ENCODE peak calls at places on chromosomes 3 and 15, in nine cellular contexts. R is testis; Q is transverse colon; Y is H1; I is pancreas; W is effector memory CD4-positive, alpha-beta T cell; X is upper lobe of left lung; V is fibroblast of lung; D is suprapubic skin. H is an unnamed sample.
A peak's percentile ranks its signal among the peaks of the same experiment; 100 is the strongest.

GRCh38 chr3:192745150-192745549 is 17.8 kb upstream of the FGF12 start:
- DNase-seq in R (no peak), Q (no peak), Y (no peak), I (no peak), W (no peak), X (no peak), V (no peak), D (no peak), H (no peak)

GRCh38 chr3:50405249-50405648 is 45.9 kb upstream of the TMEM115 start:
- DNase-seq in R (no peak), Q (no peak), Y (peak; percentile 15), I (no peak), W (no peak), X (no peak), V (peak; percentile 12), D (no peak), H (peak; percentile 25)

GRCh38 chr15:83318861-83319415 is 34.5 kb upstream of the BNC1 start:
- DNase-seq in R (peak; percentile 49), Q (no peak), Y (no peak), I (no peak), W (no peak), X (no peak), V (no peak), D (no peak), H (no peak)

GRCh38 chr15:25346371-25346770 is 92.5 kb downstream of the UBE3A start:
- DNase-seq in R (no peak), Q (no peak), Y (no peak), I (no peak), W (no peak), X (no peak), V (no peak), D (no peak), H (no peak)

GRCh38 chr3:151477596-151478375 is 16.9 kb upstream of the IGSF10 start:
- DNase-seq in R (no peak), Q (no peak), Y (no peak), I (no peak), W (no peak), X (no peak), V (peak; percentile 32), D (no peak), H (no peak)

GRCh38 chr15:58393196-58393790 is 38.5 kb upstream of the LIPC start:
- DNase-seq in R (no peak), Q (peak; percentile 52), Y (no peak), I (no peak), W (no peak), X (no peak), V (no peak), D (no peak), H (no peak)

GRCh38 chr3:46006646-46007045 is 11.0 kb upstream of the FYCO1 start:
- DNase-seq in R (no peak), Q (no peak), Y (no peak), I (no peak), W (no peak), X (no peak), V (peak; percentile 81), D (no peak), H (no peak)

GRCh38 chr3:180433172-180433571 is 168.8 kb upstream of the TTC14 start:
- DNase-seq in R (no peak), Q (no peak), Y (no peak), I (no peak), W (no peak), X (no peak), V (no peak), D (no peak), H (no peak)

GRCh38 chr3:81871358-81872152 is 110.1 kb upstream of the GBE1 start:
- DNase-seq in R (no peak), Q (no peak), Y (no peak), I (no peak), W (no peak), X (no peak), V (peak; percentile 15), D (no peak), H (no peak)

GRCh38 chr3:59771760-59772159 is 721.9 kb upstream of the CFAP20DC start:
- DNase-seq in R (no peak), Q (no peak), Y (no peak), I (no peak), W (no peak), X (no peak), V (peak; percentile 61), D (no peak), H (no peak)

GRCh38 chr3:186268616-186269448 is 93.2 kb downstream of the DGKG start:
- DNase-seq in R (no peak), Q (no peak), Y (no peak), I (no peak), W (no peak), X (peak; percentile 46), V (peak; percentile 44), D (no peak), H (peak; percentile 22)

GRCh38 chr3:43997788-43998373 is 243.8 kb upstream of the TOPAZ1 start:
- DNase-seq in R (no peak), Q (no peak), Y (no peak), I (no peak), W (no peak), X (peak; percentile 54), V (peak; percentile 16), D (no peak), H (no peak)

GRCh38 chr3:29955413-29955812 is 651.0 kb upstream of the TGFBR2 start:
- DNase-seq in R (no peak), Q (no peak), Y (no peak), I (no peak), W (no peak), X (no peak), V (no peak), D (no peak), H (no peak)

GRCh38 chr3:190597291-190597690 is 83.4 kb downstream of the IL1RAP start:
- DNase-seq in R (no peak), Q (no peak), Y (no peak), I (no peak), W (no peak), X (no peak), V (no peak), D (no peak), H (no peak)

GRCh38 chr15:60444289-60444912 is 34.5 kb downstream of the ICE2 start:
- DNase-seq in R (no peak), Q (no peak), Y (no peak), I (no peak), W (no peak), X (no peak), V (peak; percentile 71), D (no peak), H (no peak)

GRCh38 chr15:68439506-68439905 is 7.5 kb upstream of the ITGA11 start:
- DNase-seq in R (no peak), Q (no peak), Y (no peak), I (no peak), W (no peak), X (no peak), V (no peak), D (no peak), H (no peak)
- H3K27ac ChIP-seq in R (no peak overlapping the region), Q (no peak overlapping the region), Y (no peak overlapping the region), I (no peak overlapping the region), W (no peak overlapping the region), X (no peak overlapping the region), V (no peak overlapping the region), D (no peak overlapping the region), H (no peak overlapping the region)

GRCh38 chr15:41847206-41847605 is 8.6 kb downstream of the PLA2G4B start:
- DNase-seq in R (no peak), Q (no peak), Y (no peak), I (no peak), W (no peak), X (peak; percentile 61), V (no peak), D (no peak), H (no peak)
- H3K36me3 ChIP-seq in R (no peaks in the 10 kb centered on the region), Q (no peaks in the 10 kb centered on the region), Y (no peaks in the 10 kb centered on the region), I (peaks cover 28% of the 10 kb centered on the region), W (peaks cover 55% of the 10 kb centered on the region), X (peaks cover 36% of the 10 kb centered on the region), V (peaks cover 2% of the 10 kb centered on the region), D (peaks cover 59% of the 10 kb centered on the region), H (peaks cover 7% of the 10 kb centered on the region)

GRCh38 chr3:123781138-123781537 is 103.0 kb downstream of the MYLK start:
- DNase-seq in R (no peak), Q (no peak), Y (no peak), I (no peak), W (no peak), X (no peak), V (no peak), D (no peak), H (no peak)

GRCh38 chr3:123783811-123784210 is 100.3 kb downstream of the MYLK start:
- DNase-seq in R (no peak), Q (peak; percentile 59), Y (no peak), I (no peak), W (no peak), X (no peak), V (no peak), D (no peak), H (no peak)

GRCh38 chr3:123782488-123782887 is 101.6 kb downstream of the MYLK start:
- DNase-seq in R (no peak), Q (no peak), Y (no peak), I (no peak), W (no peak), X (no peak), V (no peak), D (no peak), H (no peak)

GRCh38 chr3:123781571-123782275 is 102.4 kb downstream of the MYLK start:
- DNase-seq in R (no peak), Q (no peak), Y (no peak), I (no peak), W (no peak), X (no peak), V (peak; percentile 65), D (no peak), H (no peak)

DNA sequence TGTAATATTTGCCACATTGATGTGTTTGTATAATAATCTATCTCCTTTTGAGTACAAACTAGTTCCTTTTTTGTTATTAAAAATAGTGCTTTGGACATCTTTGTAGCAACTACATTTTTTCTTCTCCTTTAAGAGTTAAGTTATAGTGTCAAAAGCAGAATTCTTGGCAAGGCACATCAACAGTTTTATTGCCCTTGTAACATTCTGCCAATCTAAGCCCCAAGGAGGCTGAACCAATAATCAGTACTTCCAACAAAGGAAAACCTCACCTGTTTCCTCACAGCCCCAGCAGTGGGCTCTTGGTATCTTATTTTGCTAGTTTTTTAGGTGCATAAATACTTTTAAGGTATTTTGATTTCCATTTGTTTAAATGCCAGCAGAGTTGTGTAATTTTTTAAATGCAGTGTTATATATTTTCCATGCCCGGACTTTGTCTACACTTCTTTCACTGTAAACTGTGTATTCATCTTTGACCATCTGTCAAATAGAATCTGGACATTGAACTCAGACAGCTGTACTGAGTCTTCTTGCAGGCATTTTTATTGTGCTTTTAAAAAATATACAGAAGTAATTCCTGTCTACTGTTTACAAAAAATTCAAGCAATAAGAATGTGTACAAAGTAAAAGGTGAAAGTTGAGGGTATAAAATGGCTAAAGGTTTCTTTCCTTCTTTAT is 100.9 kb downstream of the MYLK start:
- DNase-seq in R (no peak), Q (no peak), Y (no peak), I (no peak), W (no peak), X (no peak), V (peak; percentile 37), D (no peak), H (no peak)
- H3K9me3 ChIP-seq in R (no peaks in the 10 kb centered on the region), Q (no peaks in the 10 kb centered on the region), Y (no peaks in the 10 kb centered on the region), I (no peaks in the 10 kb centered on the region), W (no peaks in the 10 kb centered on the region), X (no peaks in the 10 kb centered on the region), V (no peaks in the 10 kb centered on the region), D (no peaks in the 10 kb centered on the region), H (no peaks in the 10 kb centered on the region)

DNA sequence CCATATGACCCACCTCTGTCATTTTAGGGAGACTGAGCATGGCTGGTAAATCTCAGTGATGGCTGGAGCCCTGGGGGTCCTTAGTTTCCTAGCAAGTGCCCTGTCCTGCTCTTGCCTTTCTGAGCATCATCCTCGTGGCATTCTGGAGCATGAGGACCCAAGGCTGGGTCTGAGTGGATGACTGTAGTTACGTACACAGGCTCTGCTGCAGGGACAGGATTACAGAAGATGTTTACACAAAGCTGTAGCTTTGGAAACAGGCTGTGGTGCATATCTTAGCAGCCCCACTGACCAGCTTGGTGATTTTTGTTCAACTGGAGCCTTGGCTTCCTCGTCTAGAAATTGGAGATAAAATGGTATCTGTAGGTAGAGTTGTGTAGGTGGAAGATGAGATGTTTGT is 272.9 kb upstream of the CTDSPL start:
- DNase-seq in R (no peak), Q (no peak), Y (no peak), I (no peak), W (no peak), X (no peak), V (no peak), D (no peak), H (no peak)
- H3K27ac ChIP-seq in R (no peak overlapping the region), Q (no peak overlapping the region), Y (no peak overlapping the region), I (no peak overlapping the region), W (no peak overlapping the region), X (no peak overlapping the region), V (no peak overlapping the region), D (no peak overlapping the region), H (no peak overlapping the region)

H was measured in iPS DF 6.9.